ENCODE peak calls at places on chromosomes 5 and 9, in nine cellular contexts. I is body of pancreas; B is hepatocyte; P is Jurkat, Clone E6-1; Q is breast epithelium; N is SJSA1; K is choroid plexus epithelial cell; L is AG09309; J is pancreas. D is an unnamed sample.

GRCh38 chr5:103973669-103974068 is 411.1 kb upstream of the NUDT12 start:
- DNase-seq in I (no peak), B (no peak), P (no peak), Q (no peak), N (no peak), K (peak), L (no peak), J (no peak), D (no peak)

GRCh38 chr5:55900068-55900467 is 48.9 kb downstream of the IL31RA start:
- DNase-seq in I (no peak), B (no peak), P (no peak), Q (no peak), N (no peak), K (no peak), L (no peak), J (no peak), D (no peak)

GRCh38 chr5:57432876-57433275 is 49.7 kb downstream of the ACTBL2 start:
- DNase-seq in I (no peak), B (no peak), P (no peak), Q (no peak), N (no peak), K (peak), L (no peak), J (no peak), D (no peak)

GRCh38 chr5:64746446-64746845 is 22.0 kb downstream of the SREK1IP1 start:
- DNase-seq in I (no peak), B (no peak), P (no peak), Q (no peak), N (no peak), K (no peak), L (no peak), J (no peak), D (no peak)

GRCh38 chr9:95250462-95251058 is 66.9 kb downstream of the FANCC start:
- DNase-seq in I (no peak), B (no peak), P (no peak), Q (no peak), N (no peak), K (no peak), L (no peak), J (no peak), D (no peak)

GRCh38 chr9:137296214-137297059 is 5.6 kb downstream of the NRARP start:
- DNase-seq in I (peak), B (no peak), P (no peak), Q (no peak), N (no peak), K (peak), L (no peak), J (peak), D (peak)

GRCh38 chr9:125254231-125254630 is 7.4 kb upstream of the GAPVD1 start:
- DNase-seq in I (no peak), B (no peak), P (no peak), Q (no peak), N (no peak), K (no peak), L (no peak), J (no peak), D (no peak)

GRCh38 chr9:134736791-134737489 is 95.3 kb downstream of the COL5A1 start:
- DNase-seq in I (no peak), B (no peak), P (no peak), Q (no peak), N (no peak), K (no peak), L (no peak), J (peak), D (no peak)

GRCh38 chr9:124078641-124079040 is 67.1 kb downstream of the LHX2 start:
- DNase-seq in I (no peak), B (no peak), P (no peak), Q (no peak), N (peak), K (peak), L (no peak), J (no peak), D (no peak)

GRCh38 chr9:82781965-82782392 is 281.0 kb downstream of the RASEF start:
- DNase-seq in I (no peak), B (no peak), P (no peak), Q (no peak), N (no peak), K (no peak), L (no peak), J (no peak), D (no peak)

GRCh38 chr5:108728566-108729305 is 19.0 kb upstream of the FER start:
- DNase-seq in I (no peak), B (peak), P (peak), Q (no peak), N (no peak), K (no peak), L (no peak), J (no peak), D (no peak)

GRCh38 chr9:127446720-127447415 is 4.3 kb downstream of the RPL12 start:
- DNase-seq in I (no peak), B (no peak), P (no peak), Q (no peak), N (no peak), K (no peak), L (no peak), J (no peak), D (no peak)

GRCh38 chr9:93976973-93977372 is 21.8 kb upstream of the BARX1 start:
- DNase-seq in I (no peak), B (no peak), P (no peak), Q (no peak), N (no peak), K (no peak), L (no peak), J (no peak), D (no peak)

GRCh38 chr5:63572751-63573150 is 389.5 kb downstream of the HTR1A start:
- DNase-seq in I (no peak), B (no peak), P (no peak), Q (no peak), N (no peak), K (no peak), L (no peak), J (no peak), D (no peak)

GRCh38 chr5:180138976-180139730 is 67.6 kb upstream of the RNF130 start:
- DNase-seq in I (no peak), B (no peak), P (no peak), Q (peak), N (no peak), K (no peak), L (no peak), J (no peak), D (no peak)

DNA sequence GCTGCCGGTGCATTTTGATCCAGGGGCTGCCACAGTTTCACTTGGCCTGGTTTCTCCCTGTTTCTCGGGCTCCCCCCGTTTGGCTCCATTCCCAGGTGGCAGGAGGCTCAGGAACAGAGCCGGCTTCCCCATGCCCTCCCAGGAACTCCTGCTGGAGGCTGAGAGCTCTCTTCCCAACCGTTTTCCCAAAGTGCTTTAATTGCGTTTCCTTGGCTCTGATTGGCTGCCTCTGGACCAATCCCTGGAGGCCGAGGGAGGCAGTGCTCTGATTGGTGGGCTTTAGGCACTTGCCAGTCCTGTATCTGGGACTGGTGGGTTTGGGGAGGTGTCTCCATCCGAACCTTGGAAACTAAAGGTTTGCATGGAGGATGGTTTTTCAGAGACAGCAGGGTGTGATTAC is 4.9 kb downstream of the TSPAN17 start:
- DNase-seq in I (no peak), B (no peak), P (no peak), Q (no peak), N (no peak), K (no peak), L (no peak), J (no peak), D (no peak)
- H3K4me3 ChIP-seq in I (no peak), B (no peak), P (no peak), Q (no peak), N (no peak), K (no peak), L (no peak), J (no peak), D (no peak)

GRCh38 chr5:178113841-178114324 is 551 bp downstream of the N4BP3 start:
- DNase-seq in I (no peak), B (no peak), P (no peak), Q (no peak), N (no peak), K (no peak), L (no peak), J (no peak), D (peak)

GRCh38 chr5:178115835-178116405 is 2.6 kb downstream of the N4BP3 start:
- DNase-seq in I (no peak), B (no peak), P (no peak), Q (no peak), N (no peak), K (no peak), L (no peak), J (no peak), D (no peak)

GRCh38 chr5:178116406-178116885 is 3.1 kb downstream of the N4BP3 start:
- DNase-seq in I (no peak), B (no peak), P (peak), Q (no peak), N (no peak), K (no peak), L (no peak), J (no peak), D (peak)

GRCh38 chr5:178114325-178115135 is 1.2 kb downstream of the N4BP3 start:
- DNase-seq in I (peak), B (no peak), P (no peak), Q (no peak), N (no peak), K (no peak), L (no peak), J (no peak), D (peak)

DNA sequence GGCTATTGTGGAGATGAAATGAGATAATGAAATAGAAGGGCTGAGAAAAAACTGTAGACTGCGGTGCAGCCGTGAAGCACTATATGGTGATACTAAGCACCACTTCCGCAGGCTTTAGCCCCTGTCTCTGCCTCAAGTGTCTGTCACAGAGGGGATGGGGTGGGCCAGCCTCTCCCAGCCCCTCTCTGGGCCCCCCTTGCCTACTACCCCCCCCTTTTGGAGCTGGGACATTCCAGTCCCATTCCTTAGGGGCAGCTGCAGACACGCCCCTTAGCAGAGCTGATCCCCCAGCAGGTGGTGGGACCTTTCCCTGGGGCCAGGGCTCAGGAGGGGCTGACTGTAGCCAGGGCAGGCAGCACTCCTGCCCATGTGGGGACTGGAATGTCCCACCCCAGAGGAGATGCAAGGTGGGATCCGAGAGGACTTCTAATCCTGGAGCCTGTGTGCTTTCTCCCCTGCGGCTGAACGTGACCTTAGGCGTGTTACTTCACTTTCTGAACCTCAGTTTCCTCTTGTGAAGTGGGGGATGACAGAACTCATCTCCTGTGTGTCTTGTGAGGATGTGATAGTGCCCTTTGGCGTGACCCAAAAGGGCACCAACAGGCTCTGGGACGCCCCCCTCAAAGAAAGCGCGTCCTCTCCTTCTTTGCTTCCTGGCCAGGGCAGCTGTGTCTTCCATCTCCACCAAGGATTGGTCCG is 2.0 kb downstream of the N4BP3 start:
- DNase-seq in I (no peak), B (no peak), P (no peak), Q (no peak), N (no peak), K (no peak), L (no peak), J (no peak), D (no peak)
- H3K4me3 ChIP-seq in I (no peak), B (no peak), P (no peak), Q (peak), N (no peak), K (no peak), L (no peak), J (no peak), D (no peak)

DNA sequence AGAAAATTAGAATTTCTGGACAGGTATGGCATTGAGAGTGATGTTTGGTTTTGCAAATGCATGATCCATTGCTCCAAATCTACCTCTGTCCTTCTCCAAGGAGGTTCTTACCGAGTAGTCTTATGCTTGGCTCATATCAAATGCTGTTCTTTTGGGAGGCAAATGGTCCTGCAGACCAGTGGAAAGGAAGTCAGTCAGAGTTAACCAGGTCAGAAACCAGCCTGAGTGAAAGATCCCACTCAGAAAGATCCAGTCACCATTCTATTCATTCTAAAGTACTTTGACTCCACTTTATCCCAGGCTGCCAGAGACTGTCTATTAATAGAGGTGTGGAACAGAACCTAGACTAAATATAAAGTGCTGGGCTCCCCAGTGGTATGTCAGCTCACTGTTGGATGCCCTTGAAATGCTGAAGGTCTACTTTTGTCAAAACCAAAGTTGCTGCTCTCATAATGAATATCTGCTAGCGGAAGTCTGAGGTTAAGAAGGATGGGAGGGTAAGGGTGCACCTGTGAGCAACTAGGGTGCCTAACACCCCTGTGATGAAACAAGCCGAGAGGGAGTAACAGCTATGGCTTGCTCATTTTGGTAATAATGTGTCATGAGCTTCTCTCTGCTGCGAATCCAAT is 302.2 kb downstream of the ZNF608 start:
- DNase-seq in I (no peak), B (no peak), P (no peak), Q (no peak), N (no peak), K (no peak), L (no peak), J (no peak), D (no peak)
- H3K4me3 ChIP-seq in I (no peak), B (no peak), P (no peak), Q (no peak), N (no peak), K (no peak), L (no peak), J (no peak), D (no peak)

DNA sequence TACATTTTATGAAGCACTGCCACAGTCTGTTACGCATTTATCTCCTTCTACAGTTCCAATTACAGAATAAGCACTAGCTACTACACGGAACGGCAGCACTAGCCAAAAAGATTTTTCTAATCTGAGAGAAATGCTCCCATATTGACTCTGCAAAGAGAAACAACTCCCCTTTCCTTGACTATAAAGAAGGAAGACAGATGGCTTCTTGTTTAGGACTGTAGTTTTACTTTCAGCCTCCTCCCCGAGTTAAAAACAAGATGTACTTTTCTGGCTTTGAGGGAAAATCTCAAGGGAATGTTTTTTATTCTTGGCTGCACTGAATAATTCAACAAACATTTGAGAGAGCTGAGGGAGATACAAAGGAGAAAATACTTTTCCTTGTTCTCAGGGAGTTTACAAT is 1.9 kb upstream of the SLC44A1 start:
- DNase-seq in I (no peak), B (peak), P (no peak), Q (no peak), N (no peak), K (peak), L (no peak), J (no peak), D (no peak)
- H3K4me3 ChIP-seq in I (no peak), B (no peak), P (no peak), Q (no peak), N (peak), K (peak), L (no peak), J (no peak), D (no peak)

GRCh38 chr5:146754621-146755020 is 123.9 kb downstream of the PPP2R2B start:
- DNase-seq in I (no peak), B (no peak), P (no peak), Q (no peak), N (no peak), K (no peak), L (no peak), J (no peak), D (no peak)
- H3K4me3 ChIP-seq in I (no peak), B (no peak), P (no peak), Q (no peak), N (no peak), K (no peak), L (no peak), J (no peak), D (no peak)

GRCh38 chr9:15276328-15276969 is 30.6 kb downstream of the TTC39B start:
- DNase-seq in I (no peak), B (peak), P (no peak), Q (no peak), N (no peak), K (no peak), L (no peak), J (no peak), D (peak)
- H3K4me3 ChIP-seq in I (no peak), B (no peak), P (no peak), Q (no peak), N (no peak), K (no peak), L (no peak), J (no peak), D (no peak)

GRCh38 chr9:16710888-16711287 is 159.6 kb downstream of the BNC2 start:
- DNase-seq in I (no peak), B (no peak), P (no peak), Q (no peak), N (no peak), K (no peak), L (no peak), J (no peak), D (no peak)
- H3K4me3 ChIP-seq in I (no peak), B (no peak), P (no peak), Q (no peak), N (no peak), K (no peak), L (no peak), J (no peak), D (no peak)

DNA sequence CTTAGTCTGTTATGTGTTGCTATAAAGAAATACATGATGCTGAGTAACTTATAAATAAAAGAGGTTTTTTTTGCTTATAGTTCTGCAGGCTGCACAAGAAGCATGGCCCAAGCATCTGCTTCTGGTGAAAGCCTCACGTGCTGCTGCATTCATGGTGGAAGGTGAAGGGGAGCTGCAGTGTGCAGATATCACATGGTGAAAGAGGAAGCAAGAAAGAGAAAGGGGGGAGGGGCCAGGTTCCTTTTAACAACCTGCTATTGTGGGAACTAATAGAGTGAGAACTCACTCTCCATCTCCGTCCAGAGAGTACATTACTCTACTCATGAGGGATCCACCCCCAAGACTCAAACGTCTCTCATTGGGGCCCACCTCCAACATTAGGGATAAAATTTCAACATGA is 12.5 kb upstream of the PARP8 start:
- DNase-seq in I (peak), B (no peak), P (no peak), Q (no peak), N (no peak), K (no peak), L (no peak), J (no peak), D (peak)
- H3K4me3 ChIP-seq in I (no peak), B (no peak), P (no peak), Q (no peak), N (no peak), K (no peak), L (no peak), J (no peak), D (no peak)

GRCh38 chr9:136046555-136046921 is 48.6 kb downstream of the NACC2 start:
- DNase-seq in I (no peak), B (no peak), P (no peak), Q (no peak), N (no peak), K (no peak), L (no peak), J (no peak), D (no peak)

GRCh38 chr9:136048560-136049411 is 46.3 kb downstream of the NACC2 start:
- DNase-seq in I (no peak), B (no peak), P (no peak), Q (no peak), N (no peak), K (no peak), L (no peak), J (peak), D (no peak)

GRCh38 chr9:136047076-136047774 is 47.9 kb downstream of the NACC2 start:
- DNase-seq in I (no peak), B (no peak), P (no peak), Q (no peak), N (no peak), K (no peak), L (no peak), J (peak), D (no peak)

GRCh38 chr9:136049451-136050265 is 45.4 kb downstream of the NACC2 start:
- DNase-seq in I (no peak), B (no peak), P (no peak), Q (no peak), N (no peak), K (no peak), L (no peak), J (peak), D (no peak)

DNA sequence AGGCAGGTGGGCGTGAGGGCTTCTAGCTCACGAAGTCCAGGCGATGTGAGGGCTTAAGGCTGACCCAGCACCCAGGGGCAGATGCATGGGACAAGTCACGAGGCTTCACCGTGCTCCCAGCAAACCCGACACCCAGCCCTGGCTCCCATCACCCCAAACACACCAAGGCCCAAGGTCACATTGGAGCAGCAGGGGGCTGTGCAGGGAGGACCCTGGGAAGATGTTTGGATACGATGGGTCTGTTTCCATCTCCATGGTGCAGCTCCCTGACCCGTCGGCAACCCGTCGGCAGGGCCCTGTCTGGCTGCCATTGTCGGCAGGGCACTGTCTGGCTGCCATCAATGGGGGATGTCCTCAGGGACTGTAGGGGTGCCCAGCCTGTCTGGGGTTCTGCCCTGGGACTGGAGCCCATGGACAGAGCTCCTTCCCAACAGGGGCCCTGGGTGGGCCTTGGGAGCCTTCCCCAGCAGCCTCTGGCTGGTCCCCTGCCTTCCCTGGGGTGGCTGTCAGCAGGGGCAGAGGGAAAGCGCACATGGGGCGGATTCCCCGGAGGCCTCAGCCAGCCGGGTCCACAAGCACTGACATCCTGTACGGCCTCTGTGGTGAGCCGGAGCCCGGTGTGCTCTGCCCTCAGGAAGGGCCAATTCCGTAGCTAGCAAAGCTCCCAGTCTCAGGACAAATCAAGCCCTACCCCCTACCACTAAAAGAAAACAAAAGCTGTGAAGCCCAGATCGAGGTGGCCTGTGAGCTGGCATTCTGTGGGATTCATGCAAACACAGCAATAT is 47.1 kb downstream of the NACC2 start:
- DNase-seq in I (no peak), B (no peak), P (no peak), Q (no peak), N (no peak), K (no peak), L (no peak), J (peak), D (no peak)
- H3K4me3 ChIP-seq in I (no peak), B (no peak), P (no peak), Q (no peak), N (no peak), K (no peak), L (no peak), J (no peak), D (no peak)

GRCh38 chr9:114928092-114928491 is 2.3 kb downstream of the TNFSF8 start:
- DNase-seq in I (no peak), B (no peak), P (no peak), Q (no peak), N (no peak), K (no peak), L (no peak), J (no peak), D (no peak)
- H3K4me3 ChIP-seq in I (no peak), B (no peak), P (no peak), Q (no peak), N (no peak), K (no peak), L (no peak), J (no peak), D (no peak)